ENCODE peak calls at places on chromosomes 4 and X, in ten cellular contexts. H is fibroblast of lung; U is neural progenitor cell; Z is CD8-positive, alpha-beta T cell; F is lower leg skin; X is left lung; E is lower lobe of right lung; Y is cardiac fibroblast; P is endodermal cell; G is fibroblast of mammary gland. M is an unnamed sample.

GRCh38 chrX:5907202-5907601 is 321.5 kb downstream of the NLGN4X start:
- DNase-seq in H (no peak), U (peak), Z (no peak), F (no peak), X (no peak), E (no peak), Y (no peak), P (no peak), G (no peak), M (peak)

GRCh38 chr4:6269400-6269650 is 325 bp upstream of the WFS1 start:
- DNase-seq in H (no peak), U (no peak), Z (no peak), F (no peak), X (no peak), E (no peak), Y (no peak), P (no peak), G (no peak), M (no peak)

GRCh38 chr4:66927937-66928336 is 617.4 kb downstream of the CENPC start:
- DNase-seq in H (peak), U (peak), Z (no peak), F (no peak), X (no peak), E (no peak), Y (no peak), P (no peak), G (no peak), M (no peak)

GRCh38 chr4:13656569-13656988 is 29.1 kb upstream of the BOD1L1 start:
- DNase-seq in H (peak), U (peak), Z (peak), F (peak), X (peak), E (peak), Y (peak), P (peak), G (peak), M (peak)

GRCh38 chrX:69616520-69617203 is 749 bp downstream of the EDA start:
- DNase-seq in H (no peak), U (peak), Z (no peak), F (peak), X (peak), E (peak), Y (no peak), P (peak), G (no peak), M (no peak)

GRCh38 chr4:138158746-138159297 is 83.3 kb downstream of the SLC7A11 start:
- DNase-seq in H (peak), U (no peak), Z (no peak), F (no peak), X (no peak), E (no peak), Y (peak), P (no peak), G (peak), M (peak)

GRCh38 chr4:78599931-78600375 is 48.4 kb downstream of the ANXA3 start:
- DNase-seq in H (no peak), U (no peak), Z (no peak), F (no peak), X (no peak), E (no peak), Y (no peak), P (no peak), G (no peak), M (no peak)

GRCh38 chrX:70166601-70167590 is 10.4 kb upstream of the DGAT2L6 start:
- DNase-seq in H (peak), U (no peak), Z (no peak), F (no peak), X (no peak), E (no peak), Y (peak), P (no peak), G (peak), M (peak)

GRCh38 chr4:57071340-57071739 is 38.8 kb downstream of the IGFBP7 start:
- DNase-seq in H (peak), U (no peak), Z (no peak), F (peak), X (no peak), E (no peak), Y (peak), P (no peak), G (peak), M (peak)

GRCh38 chrX:9542106-9542764 is 77.4 kb downstream of the TBL1X start:
- DNase-seq in H (peak), U (no peak), Z (no peak), F (no peak), X (no peak), E (no peak), Y (no peak), P (no peak), G (no peak), M (no peak)

GRCh38 chrX:71144651-71145050 is at the start of gene NLGN3:
- DNase-seq in H (no peak), U (peak), Z (no peak), F (no peak), X (no peak), E (no peak), Y (no peak), P (peak), G (no peak), M (peak)

GRCh38 chr4:182688081-182688480 is 229.1 kb downstream of the DCTD start:
- DNase-seq in H (no peak), U (peak), Z (no peak), F (no peak), X (no peak), E (no peak), Y (no peak), P (peak), G (no peak), M (no peak)

GRCh38 chrX:33735182-33735581 is 396.9 kb downstream of the FAM47A start:
- DNase-seq in H (no peak), U (no peak), Z (no peak), F (no peak), X (no peak), E (no peak), Y (no peak), P (no peak), G (no peak), M (no peak)
- TF ChIP-seq CTCF in H (no peak), U (no peak), Z (no peak), F (no peak), X (no peak), E (no peak), Y (no peak), P (no peak), G (no peak), M (no peak)

DNA sequence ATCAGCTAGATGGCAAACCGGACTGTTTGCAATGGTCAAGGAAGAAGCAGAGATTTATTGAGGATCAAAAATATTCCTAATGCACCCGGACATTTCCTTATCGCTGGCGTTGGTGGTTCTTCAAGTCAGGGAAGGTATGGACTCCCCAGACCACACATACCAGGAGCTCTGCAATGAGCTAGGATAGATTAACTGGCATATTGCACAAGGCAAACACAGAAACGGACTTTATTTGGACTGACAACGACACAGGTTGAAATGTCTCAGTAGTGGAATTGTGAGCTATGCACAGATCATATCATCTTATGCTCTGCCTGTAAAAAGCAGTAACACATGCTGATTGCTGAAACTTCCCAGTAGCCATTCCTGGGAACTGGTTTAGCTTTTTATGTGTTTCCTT is 1.7 kb downstream of the TSPAN7 start:
- DNase-seq in H (no peak), U (no peak), Z (no peak), F (no peak), X (no peak), E (no peak), Y (no peak), P (no peak), G (no peak), M (no peak)
- H3K4me3 ChIP-seq in H (no peak), U (peak), Z (no peak), F (no peak), X (no peak), E (peak), Y (no peak), P (no peak), G (no peak), M (no peak)

GRCh38 chrX:149487292-149487691 is 17.8 kb downstream of the IDS start:
- DNase-seq in H (no peak), U (no peak), Z (peak), F (no peak), X (no peak), E (no peak), Y (no peak), P (peak), G (no peak), M (no peak)
- TF ChIP-seq CTCF in H (peak), U (peak), Z (no peak), F (no peak), X (no peak), E (no peak), Y (peak), P (peak), G (peak), M (peak)

DNA sequence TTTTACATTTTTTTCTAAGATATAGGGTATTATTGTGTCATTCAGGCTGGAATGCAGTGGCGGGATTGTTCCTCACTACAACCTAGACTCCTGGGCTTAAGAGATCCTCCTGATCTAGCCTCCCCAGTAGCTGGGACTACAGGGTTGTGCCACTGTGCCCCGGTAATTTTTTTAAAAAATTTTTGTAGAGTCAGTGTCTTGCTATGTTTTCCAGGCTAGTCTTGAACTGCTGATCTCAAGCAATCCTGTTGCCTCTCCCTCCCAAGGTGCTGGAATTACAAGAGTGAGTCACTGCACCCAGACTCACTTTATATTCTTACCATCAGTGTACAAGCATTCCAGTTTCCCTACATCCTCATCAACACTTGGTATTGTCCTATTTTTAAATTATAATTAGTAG is 156.4 kb upstream of the GYPA start:
- DNase-seq in H (no peak), U (no peak), Z (no peak), F (no peak), X (no peak), E (no peak), Y (no peak), P (no peak), G (no peak), M (no peak)
- H3K4me3 ChIP-seq in H (no peak), U (no peak), Z (no peak), F (no peak), X (no peak), E (no peak), Y (no peak), P (no peak), G (no peak), M (no peak)

DNA sequence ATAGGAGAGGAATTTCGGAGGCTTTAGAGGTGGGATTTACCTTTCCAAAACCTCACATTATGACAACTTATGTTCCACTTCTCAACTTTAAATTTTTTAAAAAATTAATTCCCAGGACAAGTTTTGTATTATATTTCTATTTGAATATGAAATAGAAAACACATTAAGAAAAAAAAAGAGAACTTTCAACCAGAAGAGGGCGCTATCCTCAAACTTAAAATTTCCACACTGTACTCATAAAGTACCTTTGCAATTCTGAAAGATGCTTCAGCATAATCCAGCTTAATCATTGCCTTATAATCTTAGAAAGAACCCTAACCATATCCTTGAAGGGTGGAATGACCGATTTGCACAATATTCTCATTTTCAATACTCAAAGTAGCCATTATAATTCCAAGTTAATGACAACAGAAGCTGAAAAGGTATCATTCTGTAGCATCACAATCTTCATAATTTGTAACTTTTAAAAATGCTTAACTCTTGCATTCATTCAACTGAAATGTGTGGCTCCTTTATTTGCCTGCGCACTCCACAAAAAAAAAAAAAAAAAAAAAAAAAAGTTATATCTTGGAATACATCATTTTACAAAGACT is 158.0 kb downstream of the KCNIP4 start:
- DNase-seq in H (peak), U (peak), Z (no peak), F (no peak), X (no peak), E (no peak), Y (peak), P (no peak), G (peak), M (peak)
- TF ChIP-seq CTCF in H (peak), U (peak), Z (peak), F (no peak), X (peak), E (peak), Y (peak), P (peak), G (peak), M (peak)

DNA sequence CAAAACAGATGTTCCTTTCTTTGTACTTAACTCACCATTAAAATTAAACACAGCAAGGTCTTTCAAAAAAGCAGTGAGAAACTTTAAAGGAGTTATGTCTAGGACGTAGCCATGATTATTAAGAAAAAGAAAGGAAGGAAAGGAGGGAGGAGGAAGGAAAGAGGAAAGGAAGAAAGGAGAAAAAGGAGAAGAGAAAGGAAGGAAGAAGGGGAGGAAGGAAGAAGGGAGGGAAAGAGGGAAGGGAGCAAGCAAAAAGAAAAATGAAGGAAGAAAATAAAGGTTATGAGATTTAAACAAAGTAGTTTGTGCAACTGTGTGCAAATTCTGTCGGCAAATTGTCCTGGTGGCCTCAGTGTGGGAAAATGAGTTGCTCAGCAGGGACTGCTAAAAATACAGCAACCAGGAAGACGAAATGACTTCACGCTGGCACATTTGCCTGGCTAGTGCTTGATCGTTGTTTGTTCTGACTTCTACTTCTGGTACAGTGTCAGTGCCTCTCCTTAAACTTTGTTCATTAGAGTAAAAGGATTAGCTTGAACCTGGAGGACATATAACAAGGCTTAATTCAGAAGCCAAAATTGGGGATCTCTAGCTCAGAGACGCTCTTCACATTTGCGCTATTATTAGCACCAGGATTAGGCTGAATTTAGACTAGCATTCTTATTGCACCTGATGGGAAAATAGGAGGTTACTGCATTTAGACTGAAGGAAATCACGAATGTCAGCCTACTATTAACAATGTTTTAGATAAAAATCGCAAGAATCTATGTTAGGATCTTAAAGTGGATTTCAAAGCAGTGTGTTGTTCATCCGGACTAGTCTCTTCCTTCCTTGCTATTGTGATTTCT is 81.2 kb downstream of the DCK start:
- DNase-seq in H (no peak), U (no peak), Z (no peak), F (no peak), X (no peak), E (no peak), Y (peak), P (no peak), G (no peak), M (no peak)
- H3K4me3 ChIP-seq in H (no peak), U (no peak), Z (no peak), F (no peak), X (no peak), E (no peak), Y (no peak), P (no peak), G (no peak), M (no peak)

GRCh38 chr4:180913750-180914149 is 1329.5 kb upstream of the TENM3 start:
- DNase-seq in H (peak), U (peak), Z (no peak), F (no peak), X (no peak), E (no peak), Y (no peak), P (no peak), G (peak), M (no peak)

GRCh38 chr4:180909279-180909678 is 1333.9 kb upstream of the TENM3 start:
- DNase-seq in H (no peak), U (peak), Z (no peak), F (no peak), X (no peak), E (no peak), Y (no peak), P (peak), G (peak), M (no peak)
- TF ChIP-seq CTCF in H (peak), U (peak), Z (no peak), F (no peak), X (no peak), E (no peak), Y (no peak), P (peak), G (peak), M (peak)

GRCh38 chr4:130568746-130569145 is 1472.8 kb downstream of the C4orf33 start:
- DNase-seq in H (no peak), U (no peak), Z (no peak), F (no peak), X (no peak), E (no peak), Y (no peak), P (no peak), G (no peak), M (no peak)

GRCh38 chr4:130559268-130559667 is 1463.3 kb downstream of the C4orf33 start:
- DNase-seq in H (no peak), U (no peak), Z (no peak), F (no peak), X (no peak), E (no peak), Y (no peak), P (no peak), G (no peak), M (no peak)

GRCh38 chr4:130563891-130564418 is 1468.0 kb downstream of the C4orf33 start:
- DNase-seq in H (no peak), U (no peak), Z (no peak), F (no peak), X (no peak), E (no peak), Y (no peak), P (no peak), G (no peak), M (no peak)

DNA sequence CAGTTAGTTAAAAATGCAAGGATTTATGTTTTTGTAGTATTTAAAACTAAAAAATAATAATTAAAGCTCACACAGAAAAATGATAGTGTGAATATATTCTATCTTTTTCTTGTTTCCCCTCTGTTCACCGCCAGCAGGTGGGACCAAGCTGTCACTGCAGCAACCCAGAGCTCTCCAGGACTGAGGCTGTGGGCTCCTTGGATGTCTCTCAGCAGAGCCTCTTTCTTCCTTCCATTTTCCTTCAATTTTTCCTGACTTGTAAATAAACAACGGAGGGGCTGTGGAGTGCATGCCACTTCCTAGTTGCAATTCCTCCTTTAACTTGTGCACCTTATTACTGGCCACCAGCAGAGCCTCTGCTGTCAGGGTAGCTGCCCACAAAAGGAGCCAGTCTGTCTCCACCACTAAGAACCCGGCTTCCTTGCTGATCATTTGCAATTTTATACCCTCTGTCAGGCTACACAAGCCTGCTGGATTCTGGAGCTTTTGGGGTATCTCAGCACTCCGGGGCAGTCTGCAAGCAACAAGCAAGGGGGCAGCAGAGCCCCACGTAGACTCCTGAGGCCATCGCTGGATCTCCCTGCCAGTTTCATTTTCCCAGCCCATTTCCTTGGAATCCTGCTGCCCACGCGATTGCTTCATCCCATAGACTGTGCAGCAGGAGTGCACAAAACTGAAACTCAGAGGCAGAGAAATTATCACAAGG is 1467.4 kb downstream of the C4orf33 start:
- DNase-seq in H (peak), U (peak), Z (no peak), F (no peak), X (peak), E (no peak), Y (peak), P (peak), G (peak), M (peak)
- H3K4me3 ChIP-seq in H (peak), U (no peak), Z (no peak), F (no peak), X (no peak), E (peak), Y (peak), P (no peak), G (peak), M (peak)

GRCh38 chrX:97639526-97639925 is 755.8 kb downstream of the RPA4 start:
- DNase-seq in H (no peak), U (peak), Z (no peak), F (no peak), X (no peak), E (no peak), Y (no peak), P (peak), G (no peak), M (no peak)
- TF ChIP-seq CTCF in H (no peak), U (no peak), Z (no peak), F (no peak), X (no peak), E (no peak), Y (no peak), P (peak), G (no peak), M (no peak)